ENCODE peak calls at places on chromosomes 4 and X, in nine cellular contexts. W, U, L, Z, N, P, M, B and T are unnamed samples. For H3K36me3, the result is how much of the 10 kb centered on the place peaks cover.

GRCh38 chr4:169094656-169095231 is 84.7 kb upstream of the CBR4 start:
- DNase-seq in N (no peak), Z (no peak), B (no peak), P (no peak), L (no peak), U (no peak), M (no peak), W (no peak), T (no peak)

GRCh38 chr4:166174717-166175510 is 301.9 kb downstream of the TLL1 start:
- DNase-seq in U (no peak), Z (no peak), N (peak), M (no peak), P (no peak), W (peak), L (no peak), B (no peak), T (no peak)

GRCh38 chr4:1154523-1155182 is 17.7 kb downstream of the SPON2 start:
- DNase-seq in W (no peak), B (no peak), L (no peak), Z (no peak), P (peak), N (no peak), M (peak), U (no peak), T (no peak)

GRCh38 chr4:48008021-48008596 is 8.4 kb downstream of the CNGA1 start:
- DNase-seq in M (no peak), U (no peak), L (no peak), B (no peak), W (peak), P (no peak), N (peak), Z (peak), T (no peak)

GRCh38 chrX:22952011-22952410 is 47.7 kb upstream of the DDX53 start:
- DNase-seq in M (no peak), L (no peak), B (peak), P (no peak), N (peak), U (no peak), Z (peak), W (no peak), T (no peak)

GRCh38 chr4:78989697-78990270 is 50.5 kb upstream of the PAQR3 start:
- DNase-seq in P (no peak), M (no peak), Z (peak), N (no peak), L (no peak), W (no peak), U (no peak), B (no peak), T (no peak)

GRCh38 chr4:83231620-83232056 is 53.0 kb downstream of the COQ2 start:
- DNase-seq in M (no peak), B (no peak), P (no peak), Z (no peak), U (no peak), L (no peak), N (peak), W (peak), T (no peak)

GRCh38 chrX:93868289-93868985 is 194.4 kb downstream of the FAM133A start:
- DNase-seq in U (no peak), M (no peak), Z (no peak), W (no peak), B (no peak), N (no peak), P (no peak), L (no peak), T (no peak)

GRCh38 chr4:137705171-137705783 is 173.0 kb upstream of the PCDH18 start:
- DNase-seq in B (peak), Z (no peak), U (no peak), L (no peak), N (no peak), W (no peak), M (no peak), P (peak), T (no peak)

GRCh38 chr4:74503580-74503979 is 58.6 kb downstream of the AREG start:
- DNase-seq in W (peak), P (no peak), Z (no peak), N (peak), U (no peak), L (no peak), B (peak), M (no peak), T (no peak)

GRCh38 chrX:19855700-19856381 is 31.6 kb downstream of the SH3KBP1 start:
- DNase-seq in P (no peak), N (no peak), Z (no peak), U (no peak), B (no peak), L (no peak), W (no peak), M (no peak), T (no peak)

GRCh38 chrX:15464704-15465103 is 28.4 kb downstream of the PIR start:
- DNase-seq in Z (no peak), M (no peak), B (no peak), U (no peak), L (no peak), W (no peak), N (peak), P (no peak), T (no peak)

GRCh38 chr4:137267024-137267423 is 265.3 kb downstream of the PCDH18 start:
- DNase-seq in Z (no peak), U (no peak), P (no peak), M (no peak), W (peak), L (no peak), B (peak), N (peak), T (no peak)

GRCh38 chr4:38179690-38180299 is 219.6 kb downstream of the PTTG2 start:
- DNase-seq in U (peak), M (peak), P (peak), W (peak), L (peak), B (peak), N (peak), Z (peak), T (peak)

GRCh38 chr4:156568041-156568440 is 403.6 kb downstream of the PDGFC start:
- DNase-seq in B (no peak), N (no peak), M (no peak), L (no peak), W (peak), U (no peak), P (no peak), Z (no peak), T (no peak)

GRCh38 chr4:183173580-183174526 is 74.8 kb downstream of the WWC2 start:
- DNase-seq in W (no peak), U (no peak), P (no peak), B (no peak), L (no peak), M (no peak), N (no peak), Z (peak), T (no peak)

GRCh38 chr4:79864470-79865190 is 208.4 kb downstream of the ANTXR2 start:
- DNase-seq in W (peak), B (peak), U (no peak), L (no peak), M (no peak), P (no peak), Z (no peak), N (no peak), T (no peak)

GRCh38 chrX:123580871-123581270 is 152.0 kb downstream of the THOC2 start:
- DNase-seq in L (no peak), P (no peak), B (no peak), W (no peak), N (no peak), U (no peak), Z (no peak), M (no peak), T (no peak)

GRCh38 chrX:123581586-123581985 is 151.3 kb downstream of the THOC2 start:
- DNase-seq in N (no peak), U (no peak), B (no peak), M (no peak), P (no peak), Z (no peak), W (no peak), L (no peak), T (no peak)
- TF ChIP-seq CTCF in N (no peak), U (no peak), B (no peak), M (no peak), P (no peak), Z (no peak), W (no peak), L (no peak), T (no peak)

GRCh38 chr4:87087015-87087920 is 133.2 kb downstream of the KLHL8 start:
- DNase-seq in N (no peak), W (no peak), Z (no peak), M (no peak), P (no peak), B (peak), L (no peak), U (no peak), T (no peak)

GRCh38 chr4:87088188-87088587 is 132.2 kb downstream of the KLHL8 start:
- DNase-seq in B (no peak), M (no peak), P (no peak), Z (no peak), U (no peak), N (no peak), L (no peak), W (no peak), T (no peak)

GRCh38 chr4:87090305-87090704 is 130.1 kb downstream of the KLHL8 start:
- DNase-seq in B (no peak), M (no peak), L (no peak), P (no peak), N (no peak), W (no peak), U (no peak), Z (no peak), T (no peak)

GRCh38 chr4:87089368-87089767 is 131.1 kb downstream of the KLHL8 start:
- DNase-seq in Z (no peak), L (no peak), U (no peak), N (peak), P (no peak), W (no peak), B (no peak), M (no peak), T (no peak)

DNA sequence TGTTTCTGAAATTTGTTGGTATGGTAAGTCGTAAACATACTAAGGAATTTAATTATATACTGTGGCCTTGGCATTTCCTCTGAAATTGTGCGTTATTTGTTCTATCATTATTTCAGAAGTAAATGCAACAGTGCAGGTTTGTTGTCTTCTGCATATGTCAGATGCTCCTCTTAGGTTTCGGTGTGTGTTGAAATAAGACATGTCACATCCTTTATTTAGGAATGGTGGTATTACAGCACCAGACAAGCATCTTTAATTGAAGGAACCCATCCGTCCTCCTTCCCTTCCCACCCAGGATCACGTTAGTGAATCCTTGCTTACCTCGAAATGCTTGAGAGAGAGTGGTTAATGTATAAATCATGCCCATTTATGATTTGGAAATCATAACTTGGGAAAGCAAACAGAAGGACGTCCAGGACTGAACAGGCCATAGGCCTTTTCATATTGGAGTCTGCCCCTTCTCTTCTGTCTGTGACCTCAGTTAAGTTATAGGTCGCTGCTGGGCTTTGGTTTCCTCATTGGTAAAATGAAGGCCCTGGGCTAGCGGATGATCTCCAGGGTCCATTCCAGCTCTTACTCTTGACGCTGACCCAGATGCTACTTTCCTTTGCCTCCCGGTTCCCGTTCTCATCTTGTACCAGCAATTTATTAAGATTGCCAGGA is 134.1 kb downstream of the KLHL8 start:
- DNase-seq in Z (no peak), U (no peak), M (no peak), P (no peak), N (no peak), B (no peak), W (no peak), L (no peak), T (no peak)
- H3K36me3 ChIP-seq in Z (under half), U (under half), M (under half), P (under half), N (under half), B (under half), W (under half), L (under half), T (under half)

DNA sequence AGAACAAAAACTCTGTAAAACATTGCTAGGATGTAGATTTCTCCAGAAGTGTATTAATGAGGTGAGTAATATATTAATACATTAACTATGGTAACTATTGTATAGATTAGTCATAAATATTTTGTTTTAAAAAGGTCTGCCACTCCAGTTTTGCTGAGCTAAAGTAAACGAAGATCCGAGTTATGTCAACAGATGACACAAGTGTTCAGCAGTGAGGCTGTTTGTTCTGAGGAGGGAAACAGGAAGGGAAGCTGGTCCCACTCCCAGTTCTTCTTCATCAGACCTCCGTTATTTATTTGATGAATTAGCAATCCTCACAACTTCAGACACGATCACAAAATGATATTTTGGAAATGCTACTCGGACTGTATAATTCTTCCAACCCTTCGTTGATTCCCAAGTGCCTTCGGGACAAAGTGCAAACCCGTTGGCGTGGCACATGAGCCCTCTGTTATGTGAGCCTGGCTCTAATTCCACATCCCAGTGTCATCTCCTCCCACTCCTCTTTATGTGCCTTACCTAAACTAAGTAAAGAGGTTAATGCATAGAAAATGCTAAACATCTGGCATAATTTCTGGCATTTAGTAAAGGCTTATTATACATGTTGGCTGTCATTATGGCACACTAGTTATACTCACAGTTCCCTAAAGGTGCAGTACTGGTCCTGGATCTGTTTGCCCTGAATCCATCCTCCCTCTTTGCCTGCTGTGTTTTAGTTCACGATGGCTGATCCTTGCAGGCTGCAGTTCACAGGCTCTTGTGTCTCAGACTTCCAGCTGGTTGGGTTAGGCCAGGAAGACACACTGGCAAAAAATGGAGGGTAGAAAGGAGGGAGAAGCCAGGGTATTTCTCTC is 190.6 kb upstream of the LNX1 start:
- DNase-seq in P (no peak), N (peak), W (no peak), L (no peak), M (no peak), B (peak), Z (no peak), U (no peak), T (no peak)
- H3K27ac ChIP-seq in P (no peak), N (peak), W (no peak), L (no peak), M (no peak), B (peak), Z (no peak), U (no peak), T (no peak)

GRCh38 chr4:22091351-22091731 is 142.8 kb upstream of the KCNIP4 start:
- DNase-seq in M (no peak), B (no peak), W (no peak), N (peak), P (no peak), U (no peak), L (no peak), Z (peak), T (no peak)
- TF ChIP-seq CTCF in M (no peak), B (no peak), W (no peak), N (peak), P (no peak), U (no peak), L (no peak), Z (peak), T (no peak)